ENCODE peak calls at places on chromosomes 12 and 14, in six cellular contexts. C is right lobe of liver, R is cardiac fibroblast, V is cardiac muscle cell, U is heart right ventricle, Z is bronchial epithelial cell. X is an unnamed sample.

GRCh38 chr14:69789118-69789640 is 7.9 kb downstream of the SLC10A1 start:
- DNase-seq in R (no peak), Z (peak), V (no peak), C (no peak), U (no peak), X (peak)

GRCh38 chr12:57454566-57455373 is at the start of gene INHBE:
- DNase-seq in Z (no peak), R (peak), C (peak), V (peak), U (no peak), X (no peak)

GRCh38 chr12:46458500-46459106 is 86.0 kb upstream of the SLC38A2 start:
- DNase-seq in U (no peak), V (no peak), C (no peak), Z (no peak), R (no peak), X (no peak)

GRCh38 chr12:3120701-3121100 is 43.5 kb downstream of the TSPAN9 start:
- DNase-seq in R (no peak), V (no peak), U (no peak), Z (no peak), C (no peak), X (no peak)

GRCh38 chr14:90578283-90578985 is 181.6 kb downstream of the CALM1 start:
- DNase-seq in V (no peak), C (no peak), R (no peak), Z (no peak), U (peak), X (no peak)

GRCh38 chr12:110339184-110339952 is 58.3 kb downstream of the ATP2A2 start:
- DNase-seq in R (no peak), V (no peak), Z (peak), C (no peak), U (no peak), X (peak)

GRCh38 chr12:5723071-5723470 is 222.0 kb downstream of the ANO2 start:
- DNase-seq in R (no peak), V (no peak), U (no peak), C (no peak), Z (no peak), X (no peak)

GRCh38 chr14:101196795-101197590 is 293.5 kb upstream of the RTL1 start:
- DNase-seq in C (no peak), V (no peak), Z (no peak), U (no peak), R (no peak), X (no peak)

GRCh38 chr12:25264015-25264582 is 13.4 kb upstream of the KRAS start:
- DNase-seq in U (no peak), V (no peak), R (no peak), Z (no peak), C (no peak), X (no peak)

GRCh38 chr14:61536661-61537566 is 158.4 kb upstream of the HIF1A start:
- DNase-seq in Z (no peak), C (no peak), V (no peak), R (no peak), U (no peak), X (no peak)
- H3K4me3 ChIP-seq in Z (no peak), C (no peak), V (no peak), R (no peak), U (no peak), X (no peak)

GRCh38 chr14:97178781-97179180 is 381.6 kb downstream of the VRK1 start:
- DNase-seq in C (no peak), V (peak), U (no peak), Z (peak), R (no peak), X (no peak)

GRCh38 chr14:97177016-97177415 is 379.8 kb downstream of the VRK1 start:
- DNase-seq in U (no peak), C (no peak), R (no peak), V (no peak), Z (peak), X (peak)

GRCh38 chr14:97179573-97179972 is 382.4 kb downstream of the VRK1 start:
- DNase-seq in Z (no peak), V (no peak), R (no peak), C (no peak), U (no peak), X (no peak)

GRCh38 chr14:97177635-97178034 is 380.5 kb downstream of the VRK1 start:
- DNase-seq in C (no peak), R (no peak), V (no peak), Z (no peak), U (no peak), X (no peak)

DNA sequence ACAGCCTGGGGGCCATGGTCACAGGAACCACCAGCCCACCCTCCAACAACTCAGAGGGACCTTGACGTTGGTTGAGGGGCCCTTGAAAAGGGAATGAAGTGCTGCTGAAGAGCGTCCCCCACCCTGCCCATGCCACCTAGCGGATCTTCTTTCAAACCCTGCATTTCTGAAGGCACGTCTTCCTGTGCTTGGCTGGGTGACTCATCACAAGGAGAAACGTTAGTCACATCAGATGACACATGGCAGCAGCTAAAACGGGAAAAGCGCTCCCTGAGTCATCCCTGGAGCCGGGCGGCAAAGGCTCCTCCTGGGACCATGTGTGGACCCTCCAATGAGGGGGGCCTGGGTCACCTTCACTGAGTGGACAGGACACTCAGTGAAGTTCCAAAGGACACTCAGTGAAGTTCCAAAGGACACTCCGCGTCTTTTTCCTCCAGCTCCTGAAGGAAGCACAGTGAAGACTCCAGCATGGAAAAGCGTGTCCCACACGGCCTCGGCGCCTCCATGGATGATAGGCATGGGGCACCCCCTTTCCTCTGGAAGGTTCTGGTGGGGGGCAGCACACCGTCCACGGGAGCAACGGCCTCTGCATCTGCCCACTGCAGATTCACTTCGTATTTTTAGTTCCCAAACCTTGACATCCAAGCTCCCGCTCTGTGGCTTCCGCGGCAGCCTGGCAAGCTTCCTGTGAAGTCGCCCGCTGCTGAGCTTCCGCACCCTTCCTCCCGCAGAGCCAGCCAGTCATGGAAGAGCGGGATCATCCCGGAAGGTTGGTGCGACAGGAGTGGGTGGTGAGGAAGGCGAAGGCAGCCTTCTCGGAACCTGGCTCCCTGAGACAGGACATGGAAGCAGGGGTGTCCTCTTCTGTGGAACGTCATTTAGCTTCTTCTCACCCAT is 383.4 kb downstream of the VRK1 start:
- DNase-seq in Z (peak), U (no peak), C (no peak), V (peak), R (peak), X (peak)
- TF ChIP-seq CTCF in Z (peak), U (no peak), C (no peak), V (no peak), R (no peak), X (no peak)

GRCh38 chr14:37172024-37172869 is at the start of gene SLC25A21:
- DNase-seq in U (peak), R (peak), C (peak), V (peak), Z (peak), X (peak)
- H3K4me3 ChIP-seq in U (peak), R (peak), C (peak), V (peak), Z (peak), X (peak)

DNA sequence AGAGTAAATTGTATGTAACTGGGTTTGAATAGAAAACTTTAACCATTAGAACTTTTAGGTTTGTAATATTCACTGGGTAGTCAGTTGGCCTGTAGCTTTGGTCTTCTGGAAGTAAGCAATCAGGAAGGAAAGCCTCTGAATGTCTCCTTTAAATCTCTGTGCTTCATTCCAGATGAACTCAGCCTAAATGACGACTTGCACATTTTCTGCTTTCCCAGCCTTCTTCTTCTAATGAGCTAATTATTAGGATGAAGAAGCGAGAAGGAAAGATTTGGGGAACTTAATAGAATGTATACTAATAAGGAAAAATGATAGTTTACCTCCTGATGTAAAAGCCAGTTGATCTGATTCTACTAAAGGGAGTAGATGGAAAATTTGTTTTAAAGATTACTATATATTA is 90.4 kb downstream of the MIA2 start:
- DNase-seq in Z (no peak), U (no peak), V (no peak), R (no peak), C (no peak), X (no peak)
- TF ChIP-seq CTCF in Z (no peak), U (no peak), V (no peak), R (no peak), C (no peak), X (no peak)

GRCh38 chr12:55718020-55718419 is 2.2 kb upstream of the RDH5 start:
- DNase-seq in Z (no peak), R (peak), V (peak), U (no peak), C (no peak), X (no peak)
- H3K4me3 ChIP-seq in Z (no peak), R (no peak), V (no peak), U (no peak), C (no peak), X (no peak)

GRCh38 chr14:59711083-59711482 is 134.5 kb upstream of the CCDC175 start:
- DNase-seq in U (no peak), R (no peak), V (no peak), Z (no peak), C (no peak), X (no peak)

GRCh38 chr14:59705866-59706265 is 129.3 kb upstream of the CCDC175 start:
- DNase-seq in U (no peak), V (no peak), Z (peak), C (no peak), R (no peak), X (peak)

GRCh38 chr14:59704054-59704453 is 127.4 kb upstream of the CCDC175 start:
- DNase-seq in R (no peak), C (no peak), V (no peak), Z (no peak), U (no peak), X (no peak)

GRCh38 chr14:59705245-59705644 is 128.6 kb upstream of the CCDC175 start:
- DNase-seq in C (no peak), Z (no peak), R (no peak), U (no peak), V (no peak), X (no peak)

GRCh38 chr14:59707778-59708635 is 131.4 kb upstream of the CCDC175 start:
- DNase-seq in V (peak), C (peak), U (no peak), Z (no peak), R (no peak), X (peak)
- TF ChIP-seq CTCF in V (peak), C (no peak), U (no peak), Z (no peak), R (no peak), X (no peak)

DNA sequence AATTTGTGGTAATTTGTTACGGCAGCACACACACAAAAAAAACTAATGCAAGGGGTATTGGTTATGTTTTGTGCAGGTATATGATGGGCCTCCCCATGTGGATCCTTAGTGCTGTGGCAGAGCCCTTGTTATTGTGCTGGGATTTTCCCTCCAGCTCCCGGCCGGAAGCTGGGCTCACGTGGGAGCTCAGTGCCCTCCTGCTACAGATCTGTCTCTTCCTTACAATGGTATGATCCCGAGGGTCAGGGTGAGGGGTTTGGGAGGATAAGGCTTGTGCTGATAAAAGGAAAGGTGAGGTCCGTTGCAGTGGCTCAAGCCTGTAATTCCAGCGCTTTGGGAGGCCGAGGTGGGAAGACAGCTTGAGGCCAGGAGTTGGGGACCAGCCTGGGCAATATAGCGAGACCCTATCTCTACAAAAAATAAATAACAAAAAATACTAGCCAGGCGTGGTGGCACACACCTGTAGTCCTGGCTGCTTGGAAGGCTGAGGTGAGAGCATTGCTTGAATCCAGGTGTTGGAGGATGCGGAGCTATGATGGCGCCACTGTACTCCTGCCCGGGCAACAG is 861 bp upstream of the SLC48A1 start:
- DNase-seq in C (no peak), Z (no peak), R (no peak), U (no peak), V (no peak), X (no peak)
- H3K4me3 ChIP-seq in C (no peak), Z (no peak), R (no peak), U (no peak), V (no peak), X (peak)

X was measured in epithelial cell of esophagus.